ENCODE peak calls at places on chromosomes 6 and 20, in ten cellular contexts. Q is gastrocnemius medialis; C is lung; V is CD8-positive, alpha-beta T cell; U is NB4; P is heart right ventricle; R is IMR-90; G is tibial nerve; S is ascending aorta; A is dorsolateral prefrontal cortex. W is an unnamed sample.

GRCh38 chr6:144190593-144190992 is 40.3 kb downstream of the STX11 start:
- DNase-seq in R (peak), P (peak), S (peak), U (no peak), C (no peak), Q (peak), G (peak), A (no peak), V (no peak), W (no peak)

GRCh38 chr6:170253910-170254269 is 37.0 kb downstream of the DLL1 start:
- DNase-seq in C (no peak), A (peak), G (no peak), R (no peak), U (no peak), P (no peak), V (no peak), Q (no peak), S (no peak), W (no peak)

GRCh38 chr6:52115145-52115741 is 27.8 kb upstream of the PKHD1 start:
- DNase-seq in Q (no peak), R (no peak), G (no peak), V (no peak), U (no peak), A (no peak), S (no peak), C (no peak), P (no peak), W (no peak)

GRCh38 chr20:25059866-25060465 is 2.0 kb upstream of the ACSS1 start:
- DNase-seq in P (no peak), C (no peak), U (no peak), Q (no peak), G (no peak), R (no peak), S (peak), V (no peak), A (no peak), W (no peak)

GRCh38 chr6:147506704-147507114 is 1.8 kb upstream of the SAMD5 start:
- DNase-seq in A (peak), R (peak), P (peak), S (peak), U (peak), C (peak), V (no peak), Q (no peak), G (peak), W (peak)

GRCh38 chr6:99821164-99821563 is 172.9 kb downstream of the MCHR2 start:
- DNase-seq in U (no peak), A (no peak), G (no peak), P (no peak), V (no peak), R (no peak), S (no peak), C (no peak), Q (no peak), W (no peak)

GRCh38 chr6:134979142-134979541 is 29.2 kb upstream of the ALDH8A1 start:
- DNase-seq in A (no peak), C (no peak), R (no peak), V (no peak), P (no peak), S (no peak), G (no peak), Q (no peak), U (no peak), W (peak)

GRCh38 chr20:34388000-34388399 is 24.9 kb downstream of the ITCH start:
- DNase-seq in S (no peak), P (no peak), V (no peak), U (no peak), A (no peak), Q (no peak), R (no peak), G (no peak), C (no peak), W (peak)

GRCh38 chr6:12324096-12324495 is 33.9 kb downstream of the EDN1 start:
- DNase-seq in P (no peak), Q (no peak), S (no peak), U (no peak), R (peak), V (no peak), C (peak), A (no peak), G (no peak), W (no peak)

GRCh38 chr6:115271001-115271400 is 789.7 kb downstream of the FRK start:
- DNase-seq in Q (no peak), U (no peak), S (no peak), C (no peak), P (no peak), R (no peak), G (no peak), A (no peak), V (no peak), W (no peak)

GRCh38 chr20:18005170-18005989 is 36.6 kb downstream of the MGME1 start:
- DNase-seq in A (peak), C (no peak), V (no peak), R (no peak), G (no peak), U (no peak), Q (no peak), S (no peak), P (no peak), W (peak)

GRCh38 chr20:21338291-21338690 is 35.2 kb downstream of the XRN2 start:
- DNase-seq in Q (no peak), S (no peak), C (no peak), A (no peak), U (no peak), R (no peak), P (no peak), V (no peak), G (no peak), W (no peak)

GRCh38 chr20:21339499-21339898 is 36.4 kb downstream of the XRN2 start:
- DNase-seq in G (no peak), S (no peak), U (peak), C (no peak), R (peak), P (no peak), Q (no peak), V (no peak), A (no peak), W (no peak)

GRCh38 chr20:21340991-21341722 is 38.0 kb downstream of the XRN2 start:
- DNase-seq in G (no peak), R (no peak), S (no peak), A (no peak), P (no peak), C (no peak), V (no peak), U (no peak), Q (no peak), W (no peak)

GRCh38 chr20:21336455-21337151 is 33.5 kb downstream of the XRN2 start:
- DNase-seq in R (no peak), P (no peak), C (no peak), Q (no peak), A (no peak), G (no peak), S (no peak), U (no peak), V (no peak), W (no peak)
- TF ChIP-seq CTCF in R (no peak), P (no peak), C (no peak), Q (no peak), A (no peak), G (no peak), S (no peak), U (no peak), V (no peak), W (no peak)

DNA sequence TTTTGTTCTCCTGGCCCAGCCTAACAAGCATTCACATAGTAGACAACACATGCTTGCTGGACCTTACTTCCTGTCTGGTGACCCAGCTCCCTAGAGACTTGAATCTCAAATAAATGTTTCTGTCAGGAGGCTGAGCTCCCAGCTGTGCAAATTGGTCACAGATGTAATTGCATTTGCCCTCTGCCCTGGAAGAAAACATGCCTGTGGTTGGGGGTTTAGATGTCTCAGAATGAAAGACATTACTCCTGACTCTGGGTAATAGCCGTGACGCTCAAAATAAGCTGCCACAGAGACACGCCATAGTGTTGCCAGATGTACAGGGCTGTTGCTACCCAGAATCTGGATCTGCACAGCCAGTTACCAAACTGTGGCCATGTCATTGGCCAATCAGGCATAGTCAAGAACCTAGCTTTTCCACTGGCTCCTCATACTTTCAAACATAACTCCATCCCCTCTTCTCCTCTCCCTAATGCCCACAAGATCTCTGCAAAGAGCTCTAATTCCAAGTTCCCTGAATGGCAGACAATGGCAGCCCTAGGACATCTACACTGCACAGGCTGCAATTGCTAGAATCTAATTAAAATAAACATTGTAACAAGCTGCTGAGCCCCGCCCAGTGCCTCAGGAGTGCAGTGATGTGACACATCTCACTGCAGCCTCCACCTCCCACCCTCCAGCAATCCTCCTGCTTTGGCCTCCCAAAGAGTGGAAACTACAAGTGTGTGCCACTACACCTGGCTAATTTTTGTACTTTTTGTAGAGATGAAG is 32.8 kb upstream of the GMPR start:
- DNase-seq in S (no peak), C (no peak), G (no peak), Q (no peak), P (peak), V (no peak), A (no peak), U (peak), R (peak), W (peak)
- TF ChIP-seq CTCF in S (no peak), C (no peak), G (no peak), Q (no peak), P (no peak), V (no peak), A (no peak), U (no peak), R (no peak), W (no peak)

DNA sequence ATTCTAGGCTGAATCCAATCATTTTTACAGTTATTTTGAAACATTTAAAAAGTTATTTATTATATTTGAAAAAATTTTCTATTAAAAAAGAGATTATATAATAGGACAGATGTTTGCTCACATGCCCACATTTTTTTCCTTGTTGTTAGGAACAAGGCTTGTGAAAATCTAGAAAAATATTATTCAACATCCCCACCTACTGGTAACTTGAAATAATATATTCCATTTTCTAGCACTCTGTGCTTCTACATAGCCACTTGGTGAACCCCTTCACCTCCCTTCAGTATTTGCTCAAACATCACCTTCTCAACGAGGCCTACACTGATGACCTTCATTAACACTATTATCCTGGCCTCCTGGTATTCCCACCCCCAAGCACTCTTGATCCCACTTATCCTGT is 18.4 kb upstream of the GPRC6A start:
- DNase-seq in V (no peak), R (peak), C (no peak), Q (no peak), U (peak), P (no peak), G (no peak), A (no peak), S (no peak), W (peak)
- TF ChIP-seq CTCF in V (no peak), R (peak), C (no peak), Q (no peak), U (no peak), P (no peak), G (peak), A (peak), S (peak), W (peak)

DNA sequence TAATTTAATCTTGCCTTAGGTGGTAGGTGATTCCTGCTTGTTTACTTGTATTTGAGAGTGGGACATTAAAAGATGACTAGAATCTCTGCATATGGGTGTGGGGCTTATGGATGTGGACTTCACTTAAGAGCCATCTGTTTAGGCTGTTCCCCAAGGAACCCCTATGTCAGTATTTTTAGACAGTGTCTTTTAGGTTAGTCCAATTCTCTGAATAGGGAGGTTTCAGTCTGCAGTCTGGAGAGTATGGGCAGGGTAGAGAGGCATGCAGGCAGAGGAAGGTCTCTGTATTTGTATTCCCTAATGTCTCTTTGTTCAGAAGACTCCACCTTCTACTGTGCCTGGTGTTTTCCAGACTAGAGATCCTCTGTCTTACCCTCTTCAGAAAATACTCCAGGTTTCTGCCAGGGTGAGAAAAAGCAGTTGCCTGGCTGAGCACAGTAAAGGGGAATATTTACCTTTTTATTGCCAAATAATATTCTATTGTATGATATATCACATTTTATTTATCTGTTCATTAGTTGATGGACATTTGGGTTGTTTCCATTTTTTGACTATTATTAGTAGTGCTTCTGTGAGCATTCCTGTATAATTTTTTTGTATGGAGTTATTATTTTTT is 19.1 kb downstream of the SLX4IP start:
- DNase-seq in Q (no peak), R (no peak), C (no peak), V (no peak), G (no peak), U (peak), P (no peak), S (no peak), A (no peak), W (no peak)
- TF ChIP-seq CTCF in Q (no peak), R (no peak), C (no peak), V (no peak), G (no peak), U (no peak), P (no peak), S (no peak), A (no peak), W (no peak)

DNA sequence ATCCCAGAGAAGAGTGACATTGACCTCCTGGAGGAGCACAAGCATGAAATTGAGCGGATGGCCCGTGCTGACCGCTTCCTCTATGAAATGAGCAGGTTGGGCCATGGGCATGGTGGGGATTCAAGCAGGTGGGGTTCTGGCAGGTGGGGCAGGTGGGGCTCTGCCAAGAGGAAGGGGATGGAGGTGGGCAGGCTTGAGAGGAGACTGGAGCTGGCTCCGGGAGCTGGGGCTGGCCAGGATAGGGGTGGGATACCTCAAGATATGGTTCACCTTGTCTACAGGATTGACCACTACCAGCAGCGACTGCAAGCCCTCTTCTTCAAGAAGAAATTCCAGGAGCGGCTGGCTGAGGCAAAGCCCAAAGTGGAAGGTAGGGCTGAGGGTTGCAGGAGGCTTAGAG is 42.9 kb downstream of the MOCS1 start:
- DNase-seq in Q (no peak), S (no peak), R (no peak), C (no peak), A (no peak), V (no peak), P (no peak), G (no peak), U (no peak), W (no peak)
- TF ChIP-seq CTCF in Q (no peak), S (no peak), R (no peak), C (no peak), A (no peak), V (no peak), P (no peak), G (no peak), U (no peak), W (no peak)

GRCh38 chr6:167481527-167481926 is 156.6 kb downstream of the TTLL2 start:
- DNase-seq in Q (no peak), P (peak), G (no peak), R (no peak), V (no peak), C (no peak), A (no peak), S (no peak), U (no peak), W (no peak)

GRCh38 chr6:167487706-167488664 is 163.1 kb downstream of the TTLL2 start:
- DNase-seq in U (no peak), C (no peak), R (no peak), G (no peak), P (no peak), A (no peak), S (no peak), Q (no peak), V (no peak), W (no peak)

GRCh38 chr6:167479967-167480653 is 155.2 kb downstream of the TTLL2 start:
- DNase-seq in G (no peak), C (no peak), U (peak), A (no peak), V (no peak), R (no peak), P (peak), S (peak), Q (no peak), W (no peak)

DNA sequence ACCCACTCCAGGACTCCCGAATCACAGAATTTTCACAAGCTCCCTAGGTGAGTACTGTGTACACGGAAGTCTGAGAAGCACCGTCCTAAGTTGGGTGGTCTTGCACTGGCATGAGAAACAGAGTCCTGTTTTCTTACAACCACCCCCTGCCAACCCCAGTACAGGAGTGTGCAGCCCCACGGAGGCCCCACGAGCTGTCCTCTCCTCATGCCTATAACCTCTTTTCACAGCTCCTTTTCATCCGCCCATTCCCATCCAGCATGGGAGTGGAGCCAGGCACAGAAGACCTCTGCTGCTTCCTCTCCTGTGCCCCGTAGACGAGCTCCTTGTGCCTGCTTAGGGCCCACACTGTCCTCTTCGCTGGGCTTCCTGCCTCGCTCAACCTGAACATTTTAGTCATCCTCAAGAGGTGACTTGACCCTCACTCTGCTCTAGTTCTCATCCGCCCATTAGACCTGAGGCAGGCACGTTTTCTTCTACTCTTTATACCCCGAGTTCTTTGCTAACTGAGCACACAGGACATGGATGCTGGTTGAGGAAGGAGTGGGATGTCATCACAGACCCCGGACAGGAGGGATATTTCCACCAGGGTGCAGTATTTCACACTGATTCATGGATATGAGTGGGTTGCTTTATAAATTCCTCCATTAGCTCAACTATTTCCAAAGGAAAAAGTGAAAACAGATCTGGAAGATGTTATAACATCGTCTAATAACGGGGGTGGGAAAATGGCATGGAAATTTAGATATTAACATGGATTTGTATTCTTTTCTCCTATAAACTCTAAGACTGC is 160.5 kb downstream of the TTLL2 start:
- DNase-seq in A (no peak), R (no peak), Q (no peak), S (no peak), G (peak), C (no peak), U (no peak), V (no peak), P (peak), W (no peak)
- TF ChIP-seq CTCF in A (peak), R (no peak), Q (peak), S (peak), G (no peak), C (peak), U (no peak), V (no peak), P (peak), W (no peak)

DNA sequence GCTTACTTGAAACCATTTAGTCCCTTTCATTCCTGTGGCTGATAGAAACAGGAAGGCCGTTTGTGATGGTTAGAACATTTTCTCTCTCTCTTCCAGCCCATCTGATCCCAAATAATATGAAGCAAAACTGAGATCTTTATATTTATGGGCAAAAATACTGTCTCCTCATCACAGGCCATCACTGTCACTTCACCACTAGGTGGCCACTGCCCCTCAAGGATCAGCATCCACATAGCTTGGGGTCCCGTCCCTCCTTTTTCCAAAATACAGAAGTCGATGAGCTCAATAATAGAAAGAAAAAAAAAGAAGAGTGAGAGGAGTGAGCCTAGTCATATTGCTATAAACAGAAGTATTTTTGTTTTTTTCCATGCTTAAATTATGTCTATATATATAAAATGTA is 46.4 kb upstream of the LAMP5 start:
- DNase-seq in S (no peak), Q (no peak), U (peak), P (no peak), V (no peak), G (no peak), C (no peak), A (no peak), R (no peak), W (peak)
- TF ChIP-seq CTCF in S (peak), Q (no peak), U (peak), P (no peak), V (no peak), G (peak), C (peak), A (peak), R (peak), W (peak)

GRCh38 chr6:89638320-89639195 is at the start of gene LYRM2:
- DNase-seq in A (peak), P (peak), S (peak), G (peak), C (peak), U (peak), V (peak), Q (peak), R (peak), W (peak)
- TF ChIP-seq CTCF in A (no peak), P (peak), S (no peak), G (peak), C (no peak), U (no peak), V (no peak), Q (peak), R (no peak), W (no peak)

GRCh38 chr6:122845916-122846632 is 57.0 kb downstream of the SMPDL3A start:
- DNase-seq in A (no peak), V (no peak), G (no peak), Q (no peak), P (no peak), R (peak), U (no peak), C (no peak), S (no peak), W (peak)
- TF ChIP-seq CTCF in A (no peak), V (no peak), G (no peak), Q (no peak), P (no peak), R (no peak), U (no peak), C (no peak), S (no peak), W (no peak)